ENCODE peak calls at places on chromosome 13, in eight cellular contexts. E is A549, V is Panc1, Q is HL-60, L is SK-N-SH, R is GM12878, P is HepG2, Z is K562. S is an unnamed sample.
A peak's percentile ranks its signal among the peaks of the same experiment; 100 is the strongest.

GRCh38 chr13:43230989-43231388 is 207.6 kb downstream of the DNAJC15 start:
- DNase-seq in E (no peak), V (no peak), Q (no peak), L (no peak), R (no peak), P (no peak), Z (no peak), S (no peak)

GRCh38 chr13:94999871-95000270 is 287.5 kb upstream of the SOX21 start:
- DNase-seq in E (no peak), V (no peak), Q (no peak), L (no peak), R (no peak), P (no peak), Z (no peak), S (no peak)

GRCh38 chr13:84430015-84430414 is 547.7 kb upstream of the SLITRK1 start:
- DNase-seq in E (no peak), V (no peak), Q (no peak), L (no peak), R (no peak), P (no peak), Z (no peak), S (no peak)

GRCh38 chr13:54183166-54183565 is 1154.6 kb downstream of the OLFM4 start:
- DNase-seq in E (no peak), V (no peak), Q (no peak), L (no peak), R (no peak), P (no peak), Z (no peak), S (no peak)

GRCh38 chr13:64446372-64446771 is 2783.8 kb downstream of the PCDH9 start:
- DNase-seq in E (peak; percentile 20), V (no peak), Q (no peak), L (peak; percentile 7), R (no peak), P (no peak), Z (no peak), S (peak; percentile 53)

GRCh38 chr13:27403252-27403678 is 21.2 kb upstream of the GTF3A start:
- DNase-seq in E (no peak), V (no peak), Q (no peak), L (no peak), R (no peak), P (no peak), Z (no peak), S (peak; percentile 60)

GRCh38 chr13:42401376-42401775 is 129.4 kb downstream of the AKAP11 start:
- DNase-seq in E (no peak), V (no peak), Q (no peak), L (no peak), R (no peak), P (no peak), Z (no peak), S (no peak)

GRCh38 chr13:80906860-80907259 is 565.9 kb upstream of the SPRY2 start:
- DNase-seq in E (no peak), V (no peak), Q (no peak), L (no peak), R (no peak), P (no peak), Z (no peak), S (no peak)

GRCh38 chr13:28094311-28094710 is 6.1 kb downstream of the FLT3 start:
- DNase-seq in E (no peak), V (no peak), Q (peak; percentile 52), L (no peak), R (no peak), P (no peak), Z (no peak), S (no peak)

GRCh38 chr13:41465215-41465907 is 8.0 kb downstream of the RGCC start:
- DNase-seq in E (no peak), V (no peak), Q (peak; percentile 62), L (no peak), R (peak; percentile 88), P (no peak), Z (peak; percentile 29), S (no peak)

GRCh38 chr13:79435549-79435948 is 29.5 kb upstream of the RBM26 start:
- DNase-seq in E (peak; percentile 35), V (no peak), Q (no peak), L (no peak), R (no peak), P (no peak), Z (no peak), S (no peak)

GRCh38 chr13:28044608-28045007 is 55.8 kb downstream of the FLT3 start:
- DNase-seq in E (no peak), V (no peak), Q (no peak), L (no peak), R (no peak), P (no peak), Z (no peak), S (no peak)

GRCh38 chr13:42875448-42876269 is 94.3 kb downstream of the FAM216B start:
- DNase-seq in E (no peak), V (no peak), Q (no peak), L (peak; percentile 35), R (no peak), P (no peak), Z (no peak), S (peak; percentile 91)

GRCh38 chr13:60397693-60398437 is 845 bp downstream of the TDRD3 start:
- DNase-seq in E (peak; percentile 49), V (no peak), Q (no peak), L (peak; percentile 26), R (no peak), P (peak; percentile 35), Z (no peak), S (peak; percentile 75)

DNA sequence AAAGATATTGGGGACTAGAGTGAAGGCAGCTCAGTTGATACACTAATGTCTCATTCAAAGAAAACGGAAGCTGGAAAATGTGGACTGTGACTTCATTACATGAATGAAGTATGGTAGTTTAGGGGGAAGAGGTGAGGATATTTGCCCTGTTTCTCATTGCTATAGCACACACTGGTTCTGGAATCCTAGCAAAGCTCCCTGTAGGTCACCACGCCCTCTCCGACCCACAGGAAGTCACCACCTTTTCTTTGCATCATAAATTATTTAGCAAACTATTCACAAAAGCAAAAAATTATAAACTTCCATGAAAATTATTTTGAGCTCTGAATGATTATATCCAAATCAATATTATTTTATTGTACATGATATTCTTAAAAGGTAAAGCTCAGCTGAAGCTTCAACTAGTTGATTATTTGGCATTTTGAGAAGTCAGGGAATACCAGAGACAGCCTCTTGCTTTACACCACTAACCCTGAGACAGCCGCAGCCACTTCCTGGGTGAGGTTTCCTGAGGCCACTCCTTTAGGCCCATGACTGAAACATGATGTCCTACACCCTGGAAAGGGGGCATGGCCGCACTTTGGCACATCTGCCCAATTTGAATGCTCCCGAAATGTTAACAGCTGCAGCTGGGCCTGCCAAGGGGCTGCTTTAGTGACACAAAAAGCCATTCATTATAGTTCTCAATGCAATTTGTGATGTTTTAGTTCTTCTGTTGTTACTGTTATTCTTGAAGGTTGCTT is 50.0 kb upstream of the WDFY2 start:
- DNase-seq in E (no peak), V (no peak), Q (no peak), L (no peak), R (no peak), P (no peak), Z (no peak), S (no peak)
- TF ChIP-seq REST in E (no peak), V (no peak), Q (no peak), L (no peak), R (no peak), P (no peak), Z (no peak), S (no peak)

DNA sequence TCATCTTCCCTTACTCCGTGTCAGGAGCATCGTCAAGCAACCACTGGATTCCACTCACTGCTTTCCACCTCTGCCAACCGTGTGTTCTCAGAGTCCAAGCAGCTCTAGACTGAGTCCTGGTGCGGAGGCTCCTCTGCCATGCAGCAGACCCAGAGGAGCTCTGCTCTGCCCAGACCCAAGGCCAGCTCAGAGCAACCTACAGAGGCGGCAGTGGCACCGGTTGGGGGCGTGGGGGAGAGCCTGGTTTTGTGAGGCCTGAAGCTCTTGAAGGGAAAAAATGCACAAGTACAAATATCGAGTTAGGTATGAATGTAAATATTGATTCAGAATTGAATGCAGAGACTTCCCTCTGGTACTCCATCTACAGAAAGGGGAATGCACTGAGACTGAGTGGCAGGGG is 46.8 kb downstream of the GJA3 start:
- DNase-seq in E (no peak), V (no peak), Q (no peak), L (no peak), R (no peak), P (peak; percentile 18), Z (no peak), S (no peak)
- TF ChIP-seq REST in E (no peak), V (no peak), Q (no peak), L (no peak), R (no peak), P (no peak), Z (no peak), S (no peak)

DNA sequence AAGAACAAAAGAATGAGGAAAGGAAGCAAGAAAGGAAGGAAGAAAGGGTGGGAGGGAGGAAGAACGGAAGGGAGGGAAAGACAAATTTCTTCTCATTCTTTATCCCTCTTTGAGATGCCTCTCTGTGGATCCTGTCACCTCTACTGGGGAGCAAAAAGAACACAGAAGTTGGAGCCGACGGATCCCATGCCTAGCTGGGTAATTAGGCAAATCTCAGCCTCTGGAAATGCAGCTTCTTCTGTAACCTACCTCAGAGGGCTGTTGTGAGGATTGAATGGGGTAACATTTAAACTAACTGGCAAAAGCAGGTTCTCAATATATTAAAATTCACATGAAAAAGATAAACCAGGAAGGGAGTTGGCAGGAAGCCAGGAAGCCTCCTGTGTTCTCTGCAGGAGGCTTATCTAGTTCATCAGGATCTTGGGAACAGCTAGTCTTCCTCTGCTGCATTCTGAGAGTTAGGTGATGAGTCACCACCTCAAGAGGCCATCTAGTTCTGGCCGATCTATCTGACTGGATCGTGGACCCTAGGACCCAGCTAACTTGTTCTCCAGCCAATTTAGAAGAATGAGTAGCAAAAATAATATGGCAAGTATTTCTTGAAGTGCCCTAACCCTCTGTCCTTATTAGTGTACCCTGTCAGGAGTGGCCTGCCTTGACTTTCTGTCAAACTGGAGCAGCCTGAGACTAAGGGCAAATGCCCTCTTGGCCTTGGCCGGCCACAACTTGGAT is 15.2 kb upstream of the CPB2 start:
- DNase-seq in E (peak; percentile 28), V (no peak), Q (no peak), L (no peak), R (no peak), P (no peak), Z (peak; percentile 73), S (no peak)
- TF ChIP-seq REST in E (no peak), V (no peak), Q (no peak), L (no peak), R (no peak), P (no peak), Z (no peak), S (no peak)

GRCh38 chr13:90445179-90445578 is 902.3 kb upstream of the MIR17HG start:
- DNase-seq in E (peak; percentile 82), V (no peak), Q (no peak), L (no peak), R (no peak), P (no peak), Z (no peak), S (peak; percentile 60)
- TF ChIP-seq REST in E (no peak), V (no peak), Q (no peak), L (no peak), R (no peak), P (no peak), Z (no peak), S (no peak)

GRCh38 chr13:33352023-33352422 is 66.5 kb upstream of the STARD13 start:
- DNase-seq in E (no peak), V (no peak), Q (no peak), L (peak; percentile 45), R (no peak), P (peak; percentile 7), Z (no peak), S (no peak)
- TF ChIP-seq REST in E (no peak), V (no peak), Q (no peak), L (no peak), R (no peak), P (no peak), Z (no peak), S (no peak)

GRCh38 chr13:36130542-36131214 is 504 bp downstream of the DCLK1 start:
- DNase-seq in E (no peak), V (no peak), Q (no peak), L (peak; percentile 80), R (no peak), P (no peak), Z (no peak), S (peak; percentile 77)
- TF ChIP-seq REST in E (no peak), V (no peak), Q (no peak), L (no peak), R (no peak), P (no peak), Z (no peak), S (no peak)